ENCODE peak calls at places on chromosomes 5 and 9, in five cellular contexts. One of them, this sample, is unnamed. For H3K27me3, the result is how much of the 10 kb centered on the place peaks cover.

GRCh38 chr5:131521252-131521651 is 113.8 kb downstream of the RAPGEF6 start:
- DNase-seq in adrenal gland: no peak
- DNase-seq in CD4-positive, alpha-beta T cell: no peak
- DNase-seq in A673: no peak
- DNase-seq in HL-60: no peak
- DNase-seq in this sample: no peak

GRCh38 chr5:34718516-34718915 is 62.4 kb downstream of the RAI14 start:
- DNase-seq in CD4-positive, alpha-beta T cell: no peak
- DNase-seq in adrenal gland: no peak
- DNase-seq in HL-60: no peak
- DNase-seq in A673: no peak
- DNase-seq in this sample: no peak

GRCh38 chr5:10111575-10111974 is 138.1 kb downstream of the ATPSCKMT start:
- DNase-seq in HL-60: peak
- DNase-seq in CD4-positive, alpha-beta T cell: no peak
- DNase-seq in adrenal gland: peak
- DNase-seq in A673: peak
- DNase-seq in this sample: peak

GRCh38 chr5:71588533-71588885 is 1.4 kb downstream of the MCCC2 start:
- DNase-seq in HL-60: no peak
- DNase-seq in adrenal gland: no peak
- DNase-seq in CD4-positive, alpha-beta T cell: no peak
- DNase-seq in A673: no peak
- DNase-seq in this sample: no peak

GRCh38 chr5:59922220-59922619 is 28.7 kb upstream of the PDE4D start:
- DNase-seq in CD4-positive, alpha-beta T cell: no peak
- DNase-seq in adrenal gland: no peak
- DNase-seq in A673: no peak
- DNase-seq in HL-60: no peak
- DNase-seq in this sample: no peak

GRCh38 chr9:130284690-130285089 is 19.1 kb downstream of the HMCN2 start:
- DNase-seq in HL-60: no peak
- DNase-seq in CD4-positive, alpha-beta T cell: no peak
- DNase-seq in A673: no peak
- DNase-seq in adrenal gland: no peak
- DNase-seq in this sample: no peak

GRCh38 chr5:62199792-62200716 is 106.0 kb upstream of the KIF2A start:
- DNase-seq in A673: no peak
- DNase-seq in CD4-positive, alpha-beta T cell: no peak
- DNase-seq in HL-60: peak
- DNase-seq in adrenal gland: no peak
- DNase-seq in this sample: no peak

GRCh38 chr9:87599901-87600610 is 102.4 kb downstream of the DAPK1 start:
- DNase-seq in A673: peak
- DNase-seq in HL-60: no peak
- DNase-seq in adrenal gland: no peak
- DNase-seq in CD4-positive, alpha-beta T cell: no peak
- DNase-seq in this sample: peak

GRCh38 chr5:168706655-168707069 is 127.5 kb upstream of the PANK3 start:
- DNase-seq in adrenal gland: peak
- DNase-seq in A673: peak
- DNase-seq in CD4-positive, alpha-beta T cell: no peak
- DNase-seq in HL-60: peak
- DNase-seq in this sample: no peak

GRCh38 chr9:82488702-82489578 is 500.4 kb downstream of the SPATA31D1 start:
- DNase-seq in adrenal gland: no peak
- DNase-seq in HL-60: no peak
- DNase-seq in A673: peak
- DNase-seq in CD4-positive, alpha-beta T cell: no peak
- DNase-seq in this sample: peak

GRCh38 chr5:124823336-124823849 is 77.0 kb upstream of the ZNF608 start:
- DNase-seq in A673: no peak
- DNase-seq in adrenal gland: no peak
- DNase-seq in CD4-positive, alpha-beta T cell: no peak
- DNase-seq in HL-60: no peak
- DNase-seq in this sample: no peak

GRCh38 chr5:178940569-178941360 is at the start of gene ZNF454:
- DNase-seq in CD4-positive, alpha-beta T cell: no peak
- DNase-seq in HL-60: no peak
- DNase-seq in adrenal gland: peak
- DNase-seq in A673: peak
- DNase-seq in this sample: peak

GRCh38 chr5:74516217-74516636 is 124.3 kb downstream of the ENC1 start:
- DNase-seq in adrenal gland: no peak
- DNase-seq in CD4-positive, alpha-beta T cell: no peak
- DNase-seq in A673: no peak
- DNase-seq in HL-60: no peak
- DNase-seq in this sample: no peak

GRCh38 chr5:38675443-38675842 is 119.0 kb upstream of the LIFR start:
- DNase-seq in adrenal gland: no peak
- DNase-seq in HL-60: no peak
- DNase-seq in CD4-positive, alpha-beta T cell: no peak
- DNase-seq in A673: no peak
- DNase-seq in this sample: no peak

GRCh38 chr5:94613583-94613982 is 4.8 kb downstream of the KIAA0825 start:
- DNase-seq in HL-60: no peak
- DNase-seq in adrenal gland: no peak
- DNase-seq in A673: peak
- DNase-seq in CD4-positive, alpha-beta T cell: no peak
- DNase-seq in this sample: no peak

GRCh38 chr5:64502181-64502580 is 3.6 kb upstream of the RGS7BP start:
- DNase-seq in HL-60: no peak
- DNase-seq in adrenal gland: no peak
- DNase-seq in A673: peak
- DNase-seq in CD4-positive, alpha-beta T cell: no peak
- DNase-seq in this sample: no peak

GRCh38 chr5:143154495-143155375 is 248.8 kb downstream of the NR3C1 start:
- DNase-seq in CD4-positive, alpha-beta T cell: no peak
- DNase-seq in adrenal gland: no peak
- DNase-seq in HL-60: no peak
- DNase-seq in A673: no peak
- DNase-seq in this sample: no peak

GRCh38 chr5:169521366-169521983 is 62.1 kb upstream of the SPDL1 start:
- DNase-seq in adrenal gland: no peak
- DNase-seq in A673: no peak
- DNase-seq in HL-60: no peak
- DNase-seq in CD4-positive, alpha-beta T cell: no peak
- DNase-seq in this sample: no peak

GRCh38 chr5:133222979-133223378 is 171.2 kb downstream of the HSPA4 start:
- DNase-seq in A673: no peak
- DNase-seq in HL-60: no peak
- DNase-seq in CD4-positive, alpha-beta T cell: no peak
- DNase-seq in adrenal gland: no peak
- DNase-seq in this sample: no peak

GRCh38 chr9:36214571-36214970 is 23.9 kb downstream of the CLTA start:
- DNase-seq in adrenal gland: no peak
- DNase-seq in HL-60: no peak
- DNase-seq in A673: no peak
- DNase-seq in CD4-positive, alpha-beta T cell: no peak
- DNase-seq in this sample: no peak

GRCh38 chr9:125544988-125545651 is 161.9 kb downstream of the MAPKAP1 start:
- DNase-seq in adrenal gland: peak
- DNase-seq in CD4-positive, alpha-beta T cell: no peak
- DNase-seq in HL-60: no peak
- DNase-seq in A673: no peak
- DNase-seq in this sample: peak

GRCh38 chr5:67301285-67301904 is 104.8 kb upstream of the CD180 start:
- DNase-seq in HL-60: no peak
- DNase-seq in A673: peak
- DNase-seq in CD4-positive, alpha-beta T cell: no peak
- DNase-seq in adrenal gland: peak
- DNase-seq in this sample: peak

GRCh38 chr9:34988218-34989055 is 1.1 kb upstream of the DNAJB5 start:
- DNase-seq in adrenal gland: peak
- DNase-seq in CD4-positive, alpha-beta T cell: no peak
- DNase-seq in A673: peak
- DNase-seq in HL-60: no peak
- DNase-seq in this sample: no peak

GRCh38 chr9:134591082-134591571 is 50.5 kb upstream of the COL5A1 start:
- DNase-seq in A673: no peak
- DNase-seq in CD4-positive, alpha-beta T cell: no peak
- DNase-seq in HL-60: no peak
- DNase-seq in adrenal gland: peak
- DNase-seq in this sample: no peak

GRCh38 chr5:142769251-142769792 is 855 bp upstream of the ARHGAP26 start:
- DNase-seq in adrenal gland: peak
- DNase-seq in A673: no peak
- DNase-seq in HL-60: peak
- DNase-seq in CD4-positive, alpha-beta T cell: no peak
- DNase-seq in this sample: no peak

GRCh38 chr9:126319651-126320050 is 7.0 kb upstream of the MVB12B start:
- DNase-seq in adrenal gland: no peak
- DNase-seq in HL-60: peak
- DNase-seq in CD4-positive, alpha-beta T cell: no peak
- DNase-seq in A673: no peak
- DNase-seq in this sample: no peak

GRCh38 chr5:69268899-69269298 is 34.2 kb downstream of the CDK7 start:
- DNase-seq in HL-60: peak
- DNase-seq in A673: no peak
- DNase-seq in adrenal gland: no peak
- DNase-seq in CD4-positive, alpha-beta T cell: no peak
- DNase-seq in this sample: no peak

GRCh38 chr5:69270827-69271226 is 36.1 kb downstream of the CDK7 start:
- DNase-seq in CD4-positive, alpha-beta T cell: no peak
- DNase-seq in A673: no peak
- DNase-seq in adrenal gland: no peak
- DNase-seq in HL-60: no peak
- DNase-seq in this sample: no peak

GRCh38 chr5:69261034-69261433 is 26.3 kb downstream of the CDK7 start:
- DNase-seq in adrenal gland: no peak
- DNase-seq in A673: no peak
- DNase-seq in HL-60: no peak
- DNase-seq in CD4-positive, alpha-beta T cell: no peak
- DNase-seq in this sample: no peak

GRCh38 chr5:69271376-69271775 is 36.7 kb downstream of the CDK7 start:
- DNase-seq in adrenal gland: peak
- DNase-seq in HL-60: peak
- DNase-seq in CD4-positive, alpha-beta T cell: no peak
- DNase-seq in A673: peak
- DNase-seq in this sample: no peak

GRCh38 chr5:69265931-69266330 is 31.2 kb downstream of the CDK7 start:
- DNase-seq in HL-60: no peak
- DNase-seq in A673: peak
- DNase-seq in CD4-positive, alpha-beta T cell: no peak
- DNase-seq in adrenal gland: no peak
- DNase-seq in this sample: no peak
- TF ChIP-seq CTCF in HL-60: no peak
- TF ChIP-seq CTCF in A673: peak
- TF ChIP-seq CTCF in CD4-positive, alpha-beta T cell: no peak
- TF ChIP-seq CTCF in adrenal gland: no peak
- TF ChIP-seq CTCF in this sample: peak

GRCh38 chr5:157926171-157926671 is 67.3 kb upstream of the CLINT1 start:
- DNase-seq in CD4-positive, alpha-beta T cell: no peak
- DNase-seq in adrenal gland: no peak
- DNase-seq in HL-60: no peak
- DNase-seq in A673: no peak
- DNase-seq in this sample: no peak
- H3K27me3 ChIP-seq in CD4-positive, alpha-beta T cell: under half
- H3K27me3 ChIP-seq in adrenal gland: under half
- H3K27me3 ChIP-seq in HL-60: under half
- H3K27me3 ChIP-seq in A673: under half
- H3K27me3 ChIP-seq in this sample: under half

DNA sequence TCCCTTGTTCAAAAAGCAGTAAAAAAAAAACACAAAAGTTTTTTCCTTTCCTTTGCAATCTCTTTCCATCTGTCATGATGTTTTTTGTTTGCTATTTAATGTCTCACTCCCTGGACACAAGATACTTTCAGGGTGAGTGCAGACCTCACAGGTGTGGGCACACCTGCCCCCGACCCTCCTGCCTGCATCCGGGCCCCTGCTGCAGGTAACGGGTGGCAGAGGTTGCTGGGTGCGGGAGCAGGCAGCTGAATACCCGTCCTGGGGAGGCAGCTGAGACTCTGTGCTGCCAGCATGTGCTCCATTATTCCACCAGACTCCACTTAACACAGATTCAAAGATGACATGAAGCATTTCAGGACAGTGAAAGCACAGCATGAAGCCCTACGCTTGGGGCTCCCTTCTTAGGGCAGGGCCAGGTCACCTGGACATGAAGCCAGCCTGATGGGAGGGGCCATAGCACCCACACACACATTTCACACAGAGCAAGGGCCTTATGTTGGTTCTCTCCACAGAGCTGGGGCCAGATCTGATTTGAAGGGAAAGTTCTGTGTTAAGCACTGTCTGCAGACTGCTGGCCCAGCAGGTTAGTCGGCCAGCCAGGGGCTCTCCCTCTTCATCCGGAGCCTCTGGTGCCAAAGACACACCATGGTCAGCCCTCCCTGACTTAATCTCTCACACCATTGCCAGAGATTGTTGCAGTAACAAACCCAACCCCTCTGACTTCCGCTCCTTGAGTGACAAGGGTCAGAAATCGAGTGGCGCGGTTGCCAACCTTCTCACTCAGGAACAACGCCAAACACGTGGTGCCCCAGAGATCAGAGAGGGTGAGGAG is 13.0 kb downstream of the NEK6 start:
- DNase-seq in A673: no peak
- DNase-seq in CD4-positive, alpha-beta T cell: no peak
- DNase-seq in HL-60: peak
- DNase-seq in adrenal gland: no peak
- DNase-seq in this sample: no peak
- H3K27ac ChIP-seq in A673: no peak
- H3K27ac ChIP-seq in CD4-positive, alpha-beta T cell: no peak
- H3K27ac ChIP-seq in HL-60: peak
- H3K27ac ChIP-seq in adrenal gland: no peak
- H3K27ac ChIP-seq in this sample: peak

GRCh38 chr5:149828161-149829011 is 98.3 kb downstream of the PPARGC1B start:
- DNase-seq in adrenal gland: peak
- DNase-seq in HL-60: peak
- DNase-seq in A673: peak
- DNase-seq in CD4-positive, alpha-beta T cell: peak
- DNase-seq in this sample: peak

GRCh38 chr5:149831492-149831891 is 101.4 kb downstream of the PPARGC1B start:
- DNase-seq in adrenal gland: no peak
- DNase-seq in HL-60: no peak
- DNase-seq in CD4-positive, alpha-beta T cell: no peak
- DNase-seq in A673: no peak
- DNase-seq in this sample: no peak

GRCh38 chr5:149827501-149827990 is 97.4 kb downstream of the PPARGC1B start:
- DNase-seq in CD4-positive, alpha-beta T cell: no peak
- DNase-seq in adrenal gland: no peak
- DNase-seq in HL-60: no peak
- DNase-seq in A673: no peak
- DNase-seq in this sample: no peak

GRCh38 chr5:149830579-149830978 is 100.5 kb downstream of the PPARGC1B start:
- DNase-seq in CD4-positive, alpha-beta T cell: no peak
- DNase-seq in HL-60: no peak
- DNase-seq in A673: no peak
- DNase-seq in adrenal gland: no peak
- DNase-seq in this sample: no peak

DNA sequence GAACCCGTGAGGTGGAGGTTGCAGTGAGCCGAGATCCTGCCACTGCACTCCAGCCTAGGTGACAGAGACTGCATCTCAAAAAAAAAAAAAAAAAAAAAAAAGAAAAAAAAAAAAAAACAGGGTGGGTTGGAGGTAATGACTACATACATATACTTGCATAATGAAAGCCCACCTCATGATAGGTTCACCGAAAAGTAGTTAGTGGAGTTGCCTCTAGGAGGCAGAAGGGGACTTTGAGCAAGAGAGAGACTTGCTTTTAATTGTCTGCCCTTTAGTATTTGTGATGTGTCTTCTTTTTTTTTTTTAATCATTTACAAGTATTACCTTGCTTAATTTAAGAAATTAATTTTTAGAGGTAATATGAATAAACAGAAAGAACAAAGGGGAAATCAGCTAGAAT is 99.8 kb downstream of the PPARGC1B start:
- DNase-seq in A673: peak
- DNase-seq in adrenal gland: no peak
- DNase-seq in CD4-positive, alpha-beta T cell: no peak
- DNase-seq in HL-60: no peak
- DNase-seq in this sample: no peak
- TF ChIP-seq CTCF in A673: peak
- TF ChIP-seq CTCF in adrenal gland: no peak
- TF ChIP-seq CTCF in CD4-positive, alpha-beta T cell: no peak
- TF ChIP-seq CTCF in HL-60: no peak
- TF ChIP-seq CTCF in this sample: peak